ENCODE peak calls at places on chromosomes 7 and 10, in five cellular contexts. X, N, H, M and D are unnamed samples.
A peak's percentile ranks its signal among the peaks of the same experiment; 100 is the strongest.

GRCh38 chr7:122188785-122189184 is 44.7 kb upstream of the AASS start:
- DNase-seq in X (no peak), N (no peak), H (no peak), M (no peak), D (no peak)

GRCh38 chr10:73785721-73786511 is 510 bp downstream of the ZSWIM8 start:
- DNase-seq in X (no peak), N (no peak), H (peak; percentile 65), M (no peak), D (no peak)

GRCh38 chr10:70607936-70608335 is 5.4 kb upstream of the PRF1 start:
- DNase-seq in X (no peak), N (no peak), H (no peak), M (no peak), D (no peak)

GRCh38 chr7:151424799-151425198 is 15.0 kb upstream of the WDR86 start:
- DNase-seq in X (no peak), N (no peak), H (peak; percentile 52), M (no peak), D (no peak)

GRCh38 chr7:100190059-100190711 is 12.5 kb downstream of the STAG3 start:
- DNase-seq in X (peak; percentile 58), N (no peak), H (peak; percentile 62), M (peak; percentile 41), D (no peak)

GRCh38 chr7:98640375-98640774 is 23.3 kb downstream of the NPTX2 start:
- DNase-seq in X (no peak), N (no peak), H (no peak), M (no peak), D (no peak)

GRCh38 chr7:37284805-37285211 is 163.9 kb downstream of the ELMO1 start:
- DNase-seq in X (peak; percentile 29), N (peak; percentile 9), H (no peak), M (peak; percentile 16), D (peak; percentile 23)

GRCh38 chr10:4652111-4653010 is 173.6 kb upstream of the AKR1E2 start:
- DNase-seq in X (no peak), N (no peak), H (no peak), M (no peak), D (no peak)

GRCh38 chr10:108496131-108496530 is 1331.6 kb upstream of the SORCS1 start:
- DNase-seq in X (no peak), N (no peak), H (no peak), M (no peak), D (no peak)

GRCh38 chr7:80218723-80219122 is 84.1 kb downstream of the GNAI1 start:
- DNase-seq in X (peak; percentile 40), N (no peak), H (peak; percentile 95), M (peak; percentile 40), D (no peak)

GRCh38 chr7:87599336-87599735 is 1.3 kb downstream of the ABCB1 start:
- DNase-seq in X (no peak), N (peak; percentile 60), H (no peak), M (peak; percentile 77), D (no peak)

GRCh38 chr10:28872592-28873165 is 195.4 kb downstream of the BAMBI start:
- DNase-seq in X (no peak), N (no peak), H (peak; percentile 35), M (peak; percentile 53), D (no peak)

GRCh38 chr7:38398725-38399321 is 125.4 kb upstream of the TARP start:
- DNase-seq in X (peak; percentile 25), N (no peak), H (peak; percentile 48), M (peak; percentile 21), D (peak; percentile 59)

GRCh38 chr10:43897765-43898419 is 249.2 kb upstream of the ZNF32 start:
- DNase-seq in X (no peak), N (no peak), H (no peak), M (no peak), D (no peak)

GRCh38 chr10:103882285-103883007 is 27.1 kb upstream of the SH3PXD2A start:
- DNase-seq in X (no peak), N (no peak), H (no peak), M (no peak), D (no peak)

GRCh38 chr10:109259293-109259692 is 664.0 kb downstream of the XPNPEP1 start:
- DNase-seq in X (no peak), N (no peak), H (peak; percentile 78), M (no peak), D (no peak)

GRCh38 chr10:24882047-24882698 is 70.2 kb downstream of the PRTFDC1 start:
- DNase-seq in X (no peak), N (peak; percentile 53), H (peak; percentile 60), M (no peak), D (no peak)

GRCh38 chr7:115052706-115053105 is 130.8 kb downstream of the MDFIC start:
- DNase-seq in X (no peak), N (no peak), H (no peak), M (no peak), D (no peak)

GRCh38 chr10:72563327-72563932 is 62.4 kb downstream of the MICU1 start:
- DNase-seq in X (no peak), N (peak; percentile 69), H (no peak), M (no peak), D (no peak)
- TF ChIP-seq RFX5 in X (no peak), N (no peak), H (no peak), M (no peak), D (no peak)

GRCh38 chr7:35351466-35351865 is 97.6 kb upstream of the TBX20 start:
- DNase-seq in X (no peak), N (no peak), H (no peak), M (no peak), D (no peak)

GRCh38 chr7:35353481-35353880 is 99.6 kb upstream of the TBX20 start:
- DNase-seq in X (no peak), N (no peak), H (no peak), M (no peak), D (no peak)

GRCh38 chr7:35356495-35356894 is 102.6 kb upstream of the TBX20 start:
- DNase-seq in X (no peak), N (no peak), H (no peak), M (no peak), D (no peak)

GRCh38 chr7:35359423-35359822 is 105.5 kb upstream of the TBX20 start:
- DNase-seq in X (no peak), N (no peak), H (no peak), M (no peak), D (no peak)

DNA sequence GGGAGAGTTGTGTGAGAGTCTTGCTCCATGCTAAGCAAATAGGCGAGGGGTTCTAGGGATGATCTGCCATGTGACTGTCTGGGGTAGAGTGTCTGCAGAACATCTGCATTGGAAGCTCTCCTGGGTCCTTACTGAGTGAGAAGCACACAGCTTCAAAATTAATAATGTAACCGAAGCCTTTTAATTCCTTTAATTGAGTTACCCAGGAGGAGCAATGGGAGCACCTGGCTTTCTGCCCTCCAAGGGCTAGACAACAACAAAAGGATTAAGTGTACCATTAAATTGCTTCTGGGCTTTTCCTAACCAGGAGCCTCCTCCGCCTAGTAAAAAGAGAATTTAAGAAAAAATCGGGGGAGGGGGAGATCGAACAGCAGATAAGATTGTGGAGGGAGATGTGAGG is 102.0 kb upstream of the TBX20 start:
- DNase-seq in X (no peak), N (no peak), H (no peak), M (no peak), D (no peak)
- H3K4me2 ChIP-seq in X (no peak overlapping the region), N (no peak overlapping the region), H (no peak overlapping the region), M (no peak overlapping the region), D (no peak overlapping the region)

DNA sequence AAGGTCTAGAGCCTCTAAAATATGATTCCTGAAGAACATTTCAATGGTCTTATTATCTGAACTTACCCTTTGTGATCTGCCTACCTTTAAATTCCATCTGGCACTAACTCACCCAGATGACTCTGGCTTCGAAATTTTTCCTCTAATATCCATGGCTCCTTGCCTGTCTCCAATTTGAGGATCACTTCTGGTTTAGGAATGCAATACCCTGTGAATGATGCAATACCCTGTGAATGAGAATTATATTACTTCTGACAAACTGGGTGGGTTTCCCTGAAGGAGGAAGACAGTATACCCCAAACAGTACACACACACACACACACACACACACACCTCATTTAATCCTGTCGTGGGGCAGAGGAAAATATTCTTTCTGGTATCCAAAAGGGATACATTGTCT is 115.3 kb downstream of the ZNF33B start:
- DNase-seq in X (no peak), N (no peak), H (no peak), M (no peak), D (no peak)
- H3K9me3 ChIP-seq in X (peaks cover 66% of the 10 kb centered on the region), N (peaks cover 9% of the 10 kb centered on the region), H (peaks cover 43% of the 10 kb centered on the region), M (peaks cover 12% of the 10 kb centered on the region), D (peaks cover 54% of the 10 kb centered on the region)

GRCh38 chr7:44636926-44637325 is 30.5 kb downstream of the OGDH start:
- DNase-seq in X (no peak), N (no peak), H (no peak), M (no peak), D (no peak)

GRCh38 chr7:44636041-44636580 is 29.7 kb downstream of the OGDH start:
- DNase-seq in X (no peak), N (no peak), H (no peak), M (no peak), D (no peak)

GRCh38 chr7:44638611-44639557 is 32.5 kb downstream of the OGDH start:
- DNase-seq in X (peak; percentile 81), N (peak; percentile 80), H (peak; percentile 75), M (peak; percentile 62), D (peak; percentile 48)

GRCh38 chr7:44639701-44640321 is 33.4 kb downstream of the OGDH start:
- DNase-seq in X (peak; percentile 64), N (no peak), H (peak; percentile 91), M (peak; percentile 83), D (no peak)

GRCh38 chr7:44637788-44638594 is 31.6 kb downstream of the OGDH start:
- DNase-seq in X (peak; percentile 58), N (peak; percentile 86), H (peak; percentile 89), M (no peak), D (peak; percentile 23)
- TF ChIP-seq RFX5 in X (no peak), N (no peak), H (no peak), M (no peak), D (no peak)

DNA sequence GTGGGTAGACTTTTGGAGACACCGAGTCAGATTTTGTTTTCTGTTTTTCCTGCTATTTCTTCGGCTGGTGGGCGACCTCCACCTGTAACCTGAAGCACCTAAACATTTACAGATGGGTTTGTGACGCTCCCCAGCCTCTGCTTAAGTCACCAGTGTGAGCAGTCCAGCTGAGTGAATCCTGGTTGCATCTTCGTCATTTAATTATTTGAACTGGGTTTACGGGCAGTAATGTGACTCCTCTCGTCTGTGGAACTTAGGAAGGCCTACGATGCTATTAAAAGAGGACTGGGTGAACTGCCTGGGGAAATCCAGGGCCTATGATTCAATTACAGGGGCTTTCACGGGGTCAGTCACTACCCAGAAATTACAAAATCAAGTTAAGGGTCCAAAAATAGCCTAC is 52.5 kb downstream of the WNT2 start:
- DNase-seq in X (no peak), N (no peak), H (peak; percentile 74), M (no peak), D (no peak)
- H3K4me2 ChIP-seq in X (peak overlapping the region; percentile 58), N (no peak overlapping the region), H (peak overlapping the region; percentile 50), M (no peak overlapping the region), D (no peak overlapping the region)

DNA sequence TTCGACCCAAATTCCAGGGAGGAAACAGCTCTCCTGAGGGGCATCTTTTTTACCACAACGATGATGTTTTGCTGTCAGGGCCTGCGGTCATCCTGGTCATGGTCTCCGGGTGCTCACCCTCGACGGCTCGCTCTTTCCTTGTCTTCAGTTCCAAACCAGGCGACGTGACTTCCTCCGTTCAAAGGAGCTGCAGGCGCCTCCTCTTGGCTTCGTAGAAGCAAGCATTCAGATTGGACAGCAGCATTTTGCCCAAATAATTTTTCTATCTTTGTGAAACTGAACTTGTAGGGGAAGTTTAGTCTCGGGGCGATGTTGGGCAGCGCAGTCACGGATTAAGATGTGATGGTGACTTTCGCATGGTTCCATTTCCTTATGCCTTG is 208.9 kb downstream of the DNAJB6 start:
- DNase-seq in X (no peak), N (no peak), H (no peak), M (no peak), D (no peak)
- H3K9me3 ChIP-seq in X (no peaks in the 10 kb centered on the region), N (no peaks in the 10 kb centered on the region), H (peaks cover 63% of the 10 kb centered on the region), M (no peaks in the 10 kb centered on the region), D (no peaks in the 10 kb centered on the region)

GRCh38 chr10:89090760-89091455 is 100.3 kb downstream of the FAS start:
- DNase-seq in X (no peak), N (no peak), H (peak; percentile 36), M (no peak), D (no peak)
- TF ChIP-seq RFX5 in X (no peak), N (no peak), H (no peak), M (no peak), D (no peak)